ENCODE peak calls at places on chromosomes 3 and 15, in four cellular contexts. O is GM12878, Z is HepG2, L is K562. M is an unnamed sample.

GRCh38 chr3:21912656-21913055 is 161.6 kb upstream of the ZNF385D start:
- DNase-seq in O (no peak), Z (no peak), L (no peak), M (no peak)

GRCh38 chr15:90838544-90838943 is 29.8 kb upstream of the FURIN start:
- DNase-seq in O (no peak), Z (no peak), L (no peak), M (no peak)

GRCh38 chr3:107124885-107125284 is 252.4 kb upstream of the CCDC54 start:
- DNase-seq in O (no peak), Z (no peak), L (no peak), M (no peak)

GRCh38 chr3:54322354-54322753 is 200.0 kb downstream of the CACNA2D3 start:
- DNase-seq in O (no peak), Z (peak), L (no peak), M (no peak)

GRCh38 chr3:18501679-18502343 is 76.7 kb upstream of the SATB1 start:
- DNase-seq in O (no peak), Z (no peak), L (no peak), M (no peak)

GRCh38 chr3:24111711-24112110 is 166.6 kb downstream of the NR1D2 start:
- DNase-seq in O (no peak), Z (no peak), L (no peak), M (no peak)

GRCh38 chr15:38842991-38843610 is 278.5 kb upstream of the RASGRP1 start:
- DNase-seq in O (no peak), Z (no peak), L (no peak), M (no peak)

GRCh38 chr3:154130540-154130939 is 9.3 kb downstream of the ARHGEF26 start:
- DNase-seq in O (no peak), Z (no peak), L (no peak), M (no peak)

GRCh38 chr3:113495035-113495434 is 19.9 kb downstream of the SPICE1 start:
- DNase-seq in O (no peak), Z (peak), L (no peak), M (no peak)

GRCh38 chr3:14771593-14772497 is 46.9 kb upstream of the FGD5 start:
- DNase-seq in O (no peak), Z (no peak), L (peak), M (no peak)

GRCh38 chr3:14772533-14773138 is 46.1 kb upstream of the FGD5 start:
- DNase-seq in O (no peak), Z (no peak), L (no peak), M (no peak)

GRCh38 chr3:14773691-14774128 is 45.1 kb upstream of the FGD5 start:
- DNase-seq in O (no peak), Z (no peak), L (no peak), M (peak)

GRCh38 chr3:14774431-14774830 is 44.3 kb upstream of the FGD5 start:
- DNase-seq in O (no peak), Z (no peak), L (no peak), M (peak)

GRCh38 chr3:14773281-14773680 is 45.5 kb upstream of the FGD5 start:
- DNase-seq in O (no peak), Z (no peak), L (no peak), M (no peak)
- TF ChIP-seq CBFB in O (no peak), Z (no peak), L (no peak), M (no peak)

GRCh38 chr3:169146866-169147245 is 516.7 kb downstream of the MECOM start:
- DNase-seq in O (no peak), Z (no peak), L (no peak), M (no peak)
- TF ChIP-seq CTCF in O (no peak), Z (no peak), L (no peak), M (no peak)

DNA sequence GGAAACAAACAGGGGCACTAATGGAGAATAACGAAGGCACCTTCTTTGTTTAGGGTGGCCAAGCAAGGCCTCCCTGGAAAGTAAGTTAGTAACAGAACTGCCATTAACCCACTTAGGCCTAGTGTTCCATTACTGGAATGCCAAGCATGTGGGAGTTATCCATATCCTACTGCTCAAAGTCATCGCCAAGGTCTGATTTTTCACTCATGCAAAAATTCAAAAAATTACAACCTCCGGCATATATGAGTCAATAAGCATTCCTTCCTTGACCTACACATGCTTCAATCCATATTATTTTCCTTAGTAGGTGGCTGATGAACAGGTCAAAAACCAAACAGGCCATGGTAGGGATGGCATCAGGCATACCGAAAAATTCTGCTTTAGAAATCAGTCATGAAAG is 1097.2 kb downstream of the FHIT start:
- DNase-seq in O (no peak), Z (no peak), L (no peak), M (no peak)
- TF ChIP-seq CBFB in O (no peak), Z (no peak), L (no peak), M (no peak)

DNA sequence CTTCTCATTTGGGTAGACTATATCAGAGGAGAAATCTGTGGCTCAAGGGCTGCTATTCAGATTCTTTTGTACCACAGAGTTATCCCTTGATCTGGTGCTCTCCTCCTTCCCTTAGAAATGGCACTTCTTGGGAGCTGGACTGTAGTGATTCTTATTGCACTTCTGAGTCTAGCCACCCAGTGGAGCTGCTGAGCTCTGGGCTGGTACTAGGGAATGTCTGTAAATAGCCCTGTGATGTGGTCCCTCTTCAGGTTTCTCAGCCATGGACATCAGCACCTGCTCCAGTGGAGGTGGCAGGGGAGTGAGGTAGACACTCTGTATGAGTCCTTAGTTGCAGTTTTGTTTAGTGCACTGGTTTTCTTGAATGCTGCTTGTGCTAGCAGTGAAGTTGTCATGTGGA is 1292.6 kb downstream of the SI start:
- DNase-seq in O (no peak), Z (no peak), L (no peak), M (peak)
- TF ChIP-seq CTCF in O (peak), Z (peak), L (no peak), M (peak)

DNA sequence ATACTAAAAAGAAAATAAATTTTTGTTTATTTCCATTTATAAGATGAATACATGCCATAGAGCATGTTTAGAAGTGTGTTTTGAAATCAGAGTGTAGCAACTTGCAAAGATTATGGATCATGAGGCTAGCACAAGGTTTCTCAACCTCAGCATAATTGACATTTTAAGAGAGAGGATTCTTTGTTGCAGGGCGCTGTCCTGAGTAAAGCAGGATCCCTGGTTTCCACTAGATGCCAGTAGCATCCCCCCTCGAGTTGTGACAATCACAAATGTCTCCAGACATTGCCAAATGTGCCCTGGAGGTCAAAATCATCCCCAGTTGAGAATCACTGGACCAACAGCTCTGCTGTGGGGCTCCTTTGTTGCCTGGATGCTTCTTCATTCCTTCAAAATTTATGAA is 128.5 kb upstream of the RBMS3 start:
- DNase-seq in O (no peak), Z (no peak), L (no peak), M (peak)
- TF ChIP-seq CBFB in O (no peak), Z (no peak), L (no peak), M (no peak)

GRCh38 chr3:174620138-174620537 is 239.0 kb upstream of the NAALADL2 start:
- DNase-seq in O (no peak), Z (no peak), L (no peak), M (no peak)
- TF ChIP-seq CTCF in O (no peak), Z (no peak), L (no peak), M (no peak)

DNA sequence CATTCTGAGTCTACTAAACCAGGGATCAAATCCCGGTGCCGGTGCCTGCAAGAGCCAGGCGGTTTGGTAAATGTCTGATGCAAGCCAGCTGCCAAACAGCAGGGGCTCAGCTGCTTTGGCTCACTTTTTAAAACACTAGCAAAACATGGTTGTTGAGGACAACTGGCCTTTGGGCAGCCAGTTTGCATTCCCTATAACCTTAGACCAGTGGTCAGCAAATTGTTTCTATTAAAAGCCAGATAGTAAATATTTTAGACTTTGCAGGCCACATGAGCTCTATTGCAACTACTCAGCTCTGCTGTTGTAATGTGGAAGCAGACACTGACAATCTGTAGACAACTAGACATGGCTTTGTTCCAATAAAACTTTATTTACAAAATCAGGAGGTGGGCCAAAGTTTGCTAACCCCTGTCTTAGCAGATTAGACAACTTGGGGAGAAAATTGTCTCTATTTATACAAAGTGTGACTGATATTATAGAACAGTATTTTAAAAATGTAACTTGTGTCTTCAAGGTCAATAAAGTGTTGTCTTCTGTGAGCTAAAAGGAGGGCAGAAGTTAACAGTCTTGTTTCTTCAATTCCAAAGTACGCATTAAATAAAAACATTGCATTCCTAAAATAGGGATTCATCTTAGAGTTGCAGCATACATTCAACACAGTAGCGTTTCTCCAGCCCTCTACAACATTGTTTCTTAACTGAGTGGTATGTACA is 67.6 kb downstream of the SSUH2 start:
- DNase-seq in O (no peak), Z (no peak), L (no peak), M (no peak)
- TF ChIP-seq CBFB in O (no peak), Z (no peak), L (no peak), M (no peak)

GRCh38 chr3:55813268-55814097 is 326.4 kb upstream of the WNT5A start:
- DNase-seq in O (no peak), Z (no peak), L (no peak), M (no peak)

GRCh38 chr3:55815262-55815661 is 328.2 kb upstream of the WNT5A start:
- DNase-seq in O (no peak), Z (no peak), L (no peak), M (no peak)

GRCh38 chr3:55819005-55819404 is 331.9 kb upstream of the WNT5A start:
- DNase-seq in O (no peak), Z (no peak), L (no peak), M (no peak)

GRCh38 chr3:55818485-55818884 is 331.4 kb upstream of the WNT5A start:
- DNase-seq in O (no peak), Z (no peak), L (no peak), M (no peak)

DNA sequence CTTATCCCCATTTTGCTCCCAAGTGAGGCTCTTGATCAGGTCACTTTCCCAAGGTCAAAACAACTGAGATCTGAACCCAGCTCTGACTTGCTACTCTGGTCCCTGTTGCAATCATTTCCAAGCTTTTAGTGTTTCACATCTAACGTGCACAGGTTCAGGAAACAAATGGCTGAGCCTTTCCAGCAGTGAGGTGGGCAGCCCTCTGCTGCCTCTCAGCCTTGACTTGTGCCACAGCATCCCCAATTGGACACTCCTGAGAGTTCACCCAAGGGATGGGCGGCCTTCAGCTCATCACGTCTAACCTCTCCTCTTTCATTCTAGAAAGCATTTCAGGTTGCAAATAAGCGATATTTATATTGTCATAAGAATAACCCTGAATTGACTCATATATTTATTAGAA is 330.1 kb upstream of the WNT5A start:
- DNase-seq in O (no peak), Z (no peak), L (no peak), M (no peak)
- TF ChIP-seq CTCF in O (no peak), Z (no peak), L (no peak), M (no peak)